ENCODE peak calls at places on chromosomes 11 and 22, in eight cellular contexts. Z, S, K, T, Y, J, E and H are unnamed samples.

GRCh38 chr11:74730601-74731260 is 495 bp downstream of the CHRDL2 start:
- DNase-seq in K (no peak), S (no peak), J (no peak), T (no peak), E (no peak), Z (no peak), Y (no peak), H (no peak)

GRCh38 chr11:120977470-120977869 is 46.4 kb upstream of the TBCEL start:
- DNase-seq in Z (no peak), K (no peak), E (no peak), T (no peak), J (peak), S (no peak), Y (no peak), H (no peak)

GRCh38 chr11:118415739-118416068 is 14.3 kb downstream of the ATP5MG start:
- DNase-seq in Z (peak), E (no peak), K (peak), J (no peak), S (no peak), Y (peak), T (no peak), H (no peak)

GRCh38 chr11:72814139-72814830 is at the start of gene ATG16L2:
- DNase-seq in K (peak), Y (peak), S (peak), E (peak), J (peak), T (peak), Z (peak), H (no peak)

GRCh38 chr11:16923987-16924386 is 90.2 kb downstream of the PLEKHA7 start:
- DNase-seq in E (no peak), Y (no peak), T (no peak), Z (no peak), S (no peak), K (no peak), J (no peak), H (no peak)

GRCh38 chr11:18332891-18333290 is 10.5 kb downstream of the GTF2H1 start:
- DNase-seq in Y (no peak), E (no peak), Z (no peak), S (no peak), K (no peak), J (no peak), T (no peak), H (no peak)

GRCh38 chr22:36585841-36586240 is 56.9 kb upstream of the EIF3D start:
- DNase-seq in S (no peak), K (no peak), Y (no peak), Z (peak), T (no peak), J (peak), E (no peak), H (no peak)

GRCh38 chr11:67269401-67270255 is 3.4 kb downstream of the GRK2 start:
- DNase-seq in J (peak), Z (peak), T (no peak), K (no peak), E (no peak), S (no peak), Y (peak), H (no peak)

GRCh38 chr11:28833670-28834069 is 725.5 kb downstream of the METTL15 start:
- DNase-seq in S (no peak), Z (no peak), K (no peak), Y (peak), E (no peak), T (no peak), J (no peak), H (peak)

GRCh38 chr22:30425616-30426394 is at the start of gene MTFP1:
- DNase-seq in Y (peak), E (peak), Z (peak), K (peak), J (peak), S (peak), T (peak), H (no peak)

GRCh38 chr11:43920598-43921419 is 21.6 kb upstream of the C11orf96 start:
- DNase-seq in J (no peak), S (no peak), Z (no peak), T (no peak), Y (peak), K (no peak), E (no peak), H (peak)

GRCh38 chr22:20437253-20438065 is at the start of gene SCARF2:
- DNase-seq in T (no peak), S (peak), K (no peak), Z (no peak), E (no peak), J (peak), Y (no peak), H (no peak)

GRCh38 chr11:66676931-66677598 is 622 bp downstream of the RBM4B start:
- DNase-seq in E (no peak), S (no peak), K (no peak), J (no peak), Z (peak), T (no peak), Y (no peak), H (no peak)

GRCh38 chr11:110587972-110588371 is 124.3 kb downstream of the ARHGAP20 start:
- DNase-seq in E (no peak), S (no peak), Z (no peak), Y (no peak), J (no peak), K (no peak), T (no peak), H (no peak)

GRCh38 chr11:34899633-34900016 is 16.6 kb downstream of the APIP start:
- DNase-seq in S (no peak), E (no peak), J (no peak), K (peak), Z (no peak), Y (peak), T (no peak), H (no peak)

GRCh38 chr22:46578251-46578823 is 40.9 kb upstream of the CELSR1 start:
- DNase-seq in K (no peak), Z (no peak), T (no peak), Y (no peak), S (no peak), E (no peak), J (no peak), H (no peak)

GRCh38 chr22:20438678-20439492 is 1.3 kb upstream of the SCARF2 start:
- DNase-seq in S (peak), Z (no peak), Y (no peak), J (peak), T (no peak), E (no peak), K (no peak), H (no peak)

GRCh38 chr11:121321614-121322243 is 29.2 kb downstream of the SC5D start:
- DNase-seq in Y (peak), Z (peak), S (peak), J (peak), T (peak), K (peak), E (peak), H (no peak)

GRCh38 chr11:21838422-21838821 is 354.5 kb upstream of the ANO5 start:
- DNase-seq in Y (no peak), E (no peak), Z (no peak), T (no peak), J (no peak), K (no peak), S (no peak), H (no peak)